ENCODE peak calls at places on chromosomes 16 and 17, in four cellular contexts. I is body of pancreas, A is PC-3, N is WERI-Rb-1. E is an unnamed sample.

GRCh38 chr16:4915226-4915761 is 21.7 kb downstream of the PPL start:
- DNase-seq in A (peak), I (no peak), N (no peak), E (no peak)

GRCh38 chr16:66275795-66276428 is 90.6 kb upstream of the CDH5 start:
- DNase-seq in A (peak), I (peak), N (peak), E (peak)

GRCh38 chr17:1989135-1989534 is 36.0 kb downstream of the RTN4RL1 start:
- DNase-seq in A (peak), I (no peak), N (no peak), E (no peak)

GRCh38 chr16:64153718-64154117 is 968.1 kb downstream of the CDH11 start:
- DNase-seq in A (peak), N (no peak), I (no peak), E (no peak)

GRCh38 chr17:45171338-45172231 is 9.9 kb downstream of the HEXIM2 start:
- DNase-seq in N (peak), A (peak), I (peak), E (no peak)

GRCh38 chr17:68101992-68102758 is 66.6 kb downstream of the KPNA2 start:
- DNase-seq in A (peak), N (peak), I (peak), E (peak)

GRCh38 chr17:8534498-8535188 is 95.9 kb downstream of the MYH10 start:
- DNase-seq in A (no peak), N (no peak), I (no peak), E (no peak)

GRCh38 chr16:3022208-3022696 is 1.5 kb downstream of the HCFC1R1 start:
- DNase-seq in I (peak), N (peak), A (peak), E (no peak)

GRCh38 chr17:15398736-15399331 is 57.4 kb upstream of the TEKT3 start:
- DNase-seq in A (peak), I (peak), N (no peak), E (peak)

GRCh38 chr17:34255841-34256240 is 756 bp downstream of the CCL2 start:
- DNase-seq in A (no peak), I (no peak), N (no peak), E (no peak)

GRCh38 chr16:27169511-27170071 is 33.7 kb upstream of the KDM8 start:
- DNase-seq in A (peak), N (no peak), I (peak), E (peak)

GRCh38 chr16:78501744-78502143 is 402.3 kb downstream of the WWOX start:
- DNase-seq in A (no peak), I (no peak), N (no peak), E (no peak)

GRCh38 chr17:59807892-59808509 is 84.7 kb downstream of the TUBD1 start:
- DNase-seq in N (no peak), I (no peak), A (no peak), E (no peak)

GRCh38 chr16:59573528-59574271 is 839.6 kb upstream of the GOT2 start:
- DNase-seq in A (peak), I (no peak), N (no peak), E (no peak)

GRCh38 chr17:19302791-19303233 is 59.7 kb downstream of the B9D1 start:
- DNase-seq in N (no peak), I (no peak), A (no peak), E (no peak)

GRCh38 chr17:77129568-77130301 is 11.0 kb upstream of the SEC14L1 start:
- DNase-seq in N (no peak), A (no peak), I (no peak), E (no peak)

GRCh38 chr16:73921295-73921694 is 375.3 kb upstream of the PSMD7 start:
- DNase-seq in N (no peak), I (no peak), A (no peak), E (no peak)

GRCh38 chr16:81696959-81697293 is 82.2 kb upstream of the PLCG2 start:
- DNase-seq in A (no peak), I (no peak), N (no peak), E (no peak)

GRCh38 chr16:3819741-3820724 is 60.5 kb downstream of the CREBBP start:
- DNase-seq in N (no peak), A (peak), I (peak), E (peak)

GRCh38 chr16:27899736-27900135 is 163.8 kb downstream of the GSG1L start:
- DNase-seq in A (no peak), I (no peak), N (no peak), E (no peak)

GRCh38 chr16:79994413-79994812 is 393.9 kb upstream of the MAF start:
- DNase-seq in I (no peak), A (no peak), N (no peak), E (no peak)

GRCh38 chr16:27642753-27643152 is 92.8 kb downstream of the KATNIP start:
- DNase-seq in A (peak), N (peak), I (no peak), E (no peak)

GRCh38 chr17:45046536-45047125 is 4.8 kb downstream of the DCAKD start:
- DNase-seq in N (no peak), I (no peak), A (peak), E (no peak)

GRCh38 chr17:41498276-41498675 is 7.1 kb downstream of the KRT13 start:
- DNase-seq in I (peak), A (no peak), N (no peak), E (no peak)

GRCh38 chr16:77434365-77435239 is at the start of gene ADAMTS18:
- DNase-seq in I (no peak), N (peak), A (no peak), E (peak)

GRCh38 chr16:10367616-10368188 is 18.2 kb upstream of the ATF7IP2 start:
- DNase-seq in A (no peak), I (no peak), N (no peak), E (no peak)

GRCh38 chr17:8120520-8121443 is 2.5 kb upstream of the ALOXE3 start:
- DNase-seq in I (peak), A (peak), N (peak), E (peak)

GRCh38 chr17:74119960-74120359 is 83.5 kb upstream of the RPL38 start:
- DNase-seq in I (no peak), A (no peak), N (no peak), E (no peak)

DNA sequence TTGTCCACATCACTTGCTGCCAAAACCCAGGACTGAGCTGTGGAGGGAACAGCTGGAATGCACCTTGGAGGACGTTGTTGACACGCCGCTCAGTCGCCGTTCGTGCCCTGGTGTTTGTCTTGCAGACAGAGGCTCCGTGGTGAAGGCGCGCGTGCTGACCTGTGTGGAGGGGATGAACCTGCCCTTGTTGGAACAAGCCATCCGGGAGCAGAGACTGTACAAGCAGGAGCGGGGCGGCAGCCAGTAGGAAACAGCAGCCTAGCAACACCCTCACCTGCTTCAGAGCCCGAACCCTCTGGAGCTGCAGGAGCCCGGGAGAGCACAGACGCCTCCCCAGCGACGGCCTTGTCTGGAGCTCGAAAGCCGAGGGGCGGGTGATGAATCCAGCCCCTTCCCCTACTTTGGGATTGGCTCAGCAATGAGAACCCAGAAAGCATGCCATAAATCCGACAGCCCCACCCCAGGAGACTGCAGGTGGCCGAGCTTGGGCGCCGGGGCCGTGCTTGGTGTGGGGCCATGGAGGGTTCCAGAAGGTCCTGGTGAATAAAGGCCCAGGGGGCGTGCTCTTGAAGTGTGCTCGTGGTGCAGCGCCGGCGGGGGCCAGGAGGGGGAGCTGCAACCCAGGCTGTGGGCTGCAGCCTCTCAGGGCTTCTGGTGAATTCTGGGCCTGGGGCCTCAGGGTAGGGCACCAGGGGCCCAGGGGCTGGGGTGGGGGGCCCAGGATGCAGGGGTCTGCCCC is 470 bp upstream of the CDK3 start:
- DNase-seq in A (peak), I (peak), N (peak), E (peak)
- TF ChIP-seq CTCF in A (peak), I (peak), N (peak), E (peak)

DNA sequence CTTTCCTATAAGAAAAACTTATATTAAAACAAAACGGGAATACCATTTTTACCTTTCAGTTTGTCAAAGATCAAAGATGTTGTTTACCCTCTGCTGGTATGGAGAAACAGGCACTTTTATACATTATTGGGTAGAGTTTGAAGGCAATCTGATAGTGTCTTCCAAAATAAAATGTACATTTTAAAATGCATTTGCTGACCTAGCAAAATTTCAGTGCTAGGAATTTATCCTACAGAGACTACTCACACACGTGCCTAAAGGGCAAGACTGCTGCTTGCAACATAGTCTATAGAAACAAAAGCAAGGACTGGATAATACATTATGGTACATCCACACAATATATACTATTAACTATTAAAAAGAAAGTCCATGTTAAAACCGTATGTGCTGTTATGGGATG is 36.0 kb downstream of the COPRS start:
- DNase-seq in A (no peak), I (no peak), N (no peak), E (no peak)
- H3K27ac ChIP-seq in A (no peak), I (no peak), N (no peak), E (no peak)

GRCh38 chr16:24800586-24800985 is 45.2 kb upstream of the SLC5A11 start:
- DNase-seq in I (no peak), N (peak), A (peak), E (no peak)
- TF ChIP-seq CTCF in I (no peak), N (peak), A (peak), E (no peak)

GRCh38 chr17:81391964-81392908 is 3.0 kb upstream of the BAHCC1 start:
- DNase-seq in N (no peak), I (no peak), A (no peak), E (peak)
- H3K27ac ChIP-seq in N (peak), I (peak), A (no peak), E (peak)

GRCh38 chr17:79809530-79810137 is 12.8 kb upstream of the CBX8 start:
- DNase-seq in I (no peak), A (no peak), N (no peak), E (peak)
- TF ChIP-seq CTCF in I (no peak), A (no peak), N (no peak), E (no peak)

GRCh38 chr16:1691956-1692355 is 13.9 kb downstream of the JPT2 start:
- DNase-seq in I (no peak), A (peak), N (no peak), E (no peak)
- H3K27ac ChIP-seq in I (no peak), A (peak), N (no peak), E (peak)

GRCh38 chr17:880074-880870 is 98.1 kb downstream of the MRM3 start:
- DNase-seq in A (no peak), I (peak), N (no peak), E (no peak)

GRCh38 chr17:882827-883585 is 96.6 kb downstream of the NXN start:
- DNase-seq in N (no peak), A (no peak), I (peak), E (no peak)

GRCh38 chr17:880871-881269 is 98.7 kb downstream of the NXN start:
- DNase-seq in N (no peak), A (no peak), I (no peak), E (no peak)

GRCh38 chr17:876272-876671 is 94.1 kb downstream of the MRM3 start:
- DNase-seq in N (no peak), I (no peak), A (no peak), E (no peak)

GRCh38 chr17:879546-879945 is 97.4 kb downstream of the MRM3 start:
- DNase-seq in A (peak), N (no peak), I (peak), E (no peak)
- TF ChIP-seq CTCF in A (peak), N (no peak), I (peak), E (peak)

GRCh38 chr17:81420769-81421462 is 25.7 kb downstream of the BAHCC1 start:
- DNase-seq in I (peak), A (no peak), N (no peak), E (no peak)

GRCh38 chr17:81424151-81424550 is 28.9 kb downstream of the BAHCC1 start:
- DNase-seq in I (no peak), A (no peak), N (no peak), E (no peak)

GRCh38 chr17:81424613-81425017 is 29.4 kb downstream of the BAHCC1 start:
- DNase-seq in A (no peak), N (no peak), I (no peak), E (no peak)

GRCh38 chr17:81422776-81423697 is 27.8 kb downstream of the BAHCC1 start:
- DNase-seq in N (no peak), A (peak), I (peak), E (peak)

GRCh38 chr17:81423698-81424071 is 28.4 kb downstream of the BAHCC1 start:
- DNase-seq in N (no peak), A (no peak), I (no peak), E (no peak)
- H3K27ac ChIP-seq in N (no peak), A (peak), I (peak), E (peak)

GRCh38 chr17:28366605-28367004 is 1.6 kb upstream of the SEBOX start:
- DNase-seq in I (no peak), N (no peak), A (no peak), E (no peak)
- TF ChIP-seq CTCF in I (no peak), N (peak), A (no peak), E (peak)

GRCh38 chr16:31451681-31452351 is 7.5 kb upstream of the ARMC5 start:
- DNase-seq in A (peak), I (peak), N (peak), E (peak)
- H3K27ac ChIP-seq in A (no peak), I (no peak), N (peak), E (peak)

E was measured in SK-N-SH.